ENCODE peak calls at places on chromosomes 16 and 17, in five cellular contexts. One of them, this sample, is unnamed.

GRCh38 chr17:49932131-49932723 is 36.8 kb upstream of the DLX4 start:
- DNase-seq in breast epithelium: no peak
- DNase-seq in hepatocyte: no peak
- DNase-seq in MM.1S: no peak
- DNase-seq in transverse colon: no peak
- DNase-seq in this sample: no peak

GRCh38 chr17:78738698-78739097 is 43.4 kb downstream of the CYTH1 start:
- DNase-seq in breast epithelium: no peak
- DNase-seq in hepatocyte: no peak
- DNase-seq in MM.1S: no peak
- DNase-seq in transverse colon: no peak
- DNase-seq in this sample: no peak

GRCh38 chr16:90044111-90044551 is 24.9 kb upstream of the DBNDD1 start:
- DNase-seq in breast epithelium: peak
- DNase-seq in hepatocyte: peak
- DNase-seq in MM.1S: no peak
- DNase-seq in transverse colon: peak
- DNase-seq in this sample: no peak

GRCh38 chr16:86805210-86805609 is 226.9 kb downstream of the FOXL1 start:
- DNase-seq in breast epithelium: no peak
- DNase-seq in hepatocyte: no peak
- DNase-seq in MM.1S: no peak
- DNase-seq in transverse colon: no peak
- DNase-seq in this sample: no peak

GRCh38 chr17:62995377-62995885 is 29.4 kb downstream of the TANC2 start:
- DNase-seq in breast epithelium: no peak
- DNase-seq in hepatocyte: peak
- DNase-seq in MM.1S: peak
- DNase-seq in transverse colon: peak
- DNase-seq in this sample: no peak

GRCh38 chr16:88433632-88434352 is 19.3 kb upstream of the ZFPM1 start:
- DNase-seq in breast epithelium: no peak
- DNase-seq in hepatocyte: no peak
- DNase-seq in MM.1S: no peak
- DNase-seq in transverse colon: no peak
- DNase-seq in this sample: no peak

GRCh38 chr17:40331743-40332641 is 23.0 kb downstream of the RARA start:
- DNase-seq in breast epithelium: peak
- DNase-seq in hepatocyte: peak
- DNase-seq in MM.1S: no peak
- DNase-seq in transverse colon: peak
- DNase-seq in this sample: no peak

GRCh38 chr17:5893741-5894140 is 176.4 kb upstream of the WSCD1 start:
- DNase-seq in breast epithelium: no peak
- DNase-seq in hepatocyte: no peak
- DNase-seq in MM.1S: no peak
- DNase-seq in transverse colon: no peak
- DNase-seq in this sample: no peak

GRCh38 chr17:2075336-2076056 is 20.6 kb downstream of the HIC1 start:
- DNase-seq in breast epithelium: no peak
- DNase-seq in hepatocyte: peak
- DNase-seq in MM.1S: no peak
- DNase-seq in transverse colon: no peak
- DNase-seq in this sample: peak
- TF ChIP-seq CTCF in breast epithelium: no peak
- TF ChIP-seq CTCF in hepatocyte: no peak
- TF ChIP-seq CTCF in MM.1S: no peak
- TF ChIP-seq CTCF in transverse colon: no peak
- TF ChIP-seq CTCF in this sample: peak

DNA sequence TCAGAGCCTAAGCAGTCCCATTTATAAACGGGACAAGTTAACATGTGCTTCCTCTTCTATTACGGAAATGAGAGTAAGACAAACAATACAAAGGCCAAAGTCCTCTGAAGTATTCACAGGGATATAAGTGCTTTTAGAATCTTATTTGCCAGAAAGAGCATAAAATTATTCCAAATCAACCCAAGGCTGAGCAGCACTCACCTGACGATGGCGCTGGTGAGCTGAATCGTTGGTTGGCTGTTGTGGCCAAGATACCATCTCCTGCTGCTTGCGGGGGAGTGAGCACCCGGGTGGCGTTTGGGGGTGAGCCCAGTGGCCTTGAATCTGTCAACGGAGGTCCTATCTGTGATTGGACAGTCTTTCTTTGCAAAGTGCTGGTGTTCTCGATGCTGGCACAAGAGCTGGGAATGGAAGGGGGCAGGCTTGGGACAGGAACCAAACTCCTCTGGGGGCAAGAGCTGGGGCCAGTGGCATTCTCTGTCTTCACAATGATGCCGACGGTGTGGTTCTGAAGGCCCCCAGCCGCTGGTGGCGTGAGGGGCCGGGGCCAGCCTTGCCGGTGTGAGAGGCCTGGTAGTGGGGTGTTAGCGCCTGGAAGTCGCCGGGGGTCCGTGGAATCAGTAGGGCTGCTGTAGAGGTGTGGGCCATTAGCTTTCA is 9.5 kb upstream of the DHRS13 start:
- DNase-seq in breast epithelium: no peak
- DNase-seq in hepatocyte: no peak
- DNase-seq in MM.1S: no peak
- DNase-seq in transverse colon: peak
- DNase-seq in this sample: no peak
- TF ChIP-seq CTCF in breast epithelium: no peak
- TF ChIP-seq CTCF in hepatocyte: peak
- TF ChIP-seq CTCF in MM.1S: peak
- TF ChIP-seq CTCF in transverse colon: peak
- TF ChIP-seq CTCF in this sample: no peak

DNA sequence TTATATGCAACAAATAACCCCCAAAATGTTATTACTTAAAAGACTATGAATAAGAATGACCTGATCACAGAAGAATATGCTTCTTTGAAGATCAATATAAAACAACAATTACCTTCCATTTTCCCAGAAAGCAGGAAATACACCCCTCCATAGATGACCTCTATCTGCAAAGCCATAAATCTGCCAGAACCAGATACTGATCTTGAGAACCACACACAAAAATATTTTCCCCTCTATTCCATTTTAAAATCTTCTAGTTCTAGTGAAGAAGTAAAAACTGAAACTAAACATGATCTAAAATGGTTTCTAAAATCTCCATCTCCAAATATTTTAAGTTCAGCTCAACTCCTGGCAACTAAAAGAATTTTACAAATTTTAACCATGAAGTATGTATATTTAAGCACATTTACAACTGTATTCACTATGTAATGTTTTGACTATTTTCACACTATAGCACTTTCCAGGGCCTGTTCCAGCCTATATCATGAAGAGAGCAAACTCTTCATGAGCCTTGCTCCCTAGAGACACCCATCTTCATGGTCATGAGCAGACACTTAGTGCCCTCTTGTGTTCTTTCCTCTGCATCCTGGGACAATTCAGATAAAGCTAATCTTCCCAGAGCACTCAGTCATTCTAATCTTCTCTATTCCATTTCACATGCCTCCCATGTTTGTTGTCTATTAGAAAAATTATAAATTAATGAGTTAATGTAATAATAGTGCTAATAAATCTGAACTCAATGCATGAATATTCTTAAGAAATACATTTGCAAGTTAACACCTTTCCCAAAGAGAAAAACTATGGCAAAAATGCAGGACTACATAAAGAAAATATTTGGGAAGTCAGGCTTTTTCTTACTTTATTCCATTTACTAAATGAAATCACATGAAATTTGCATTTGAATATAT is 87.0 kb downstream of the HELZ start:
- DNase-seq in breast epithelium: no peak
- DNase-seq in hepatocyte: peak
- DNase-seq in MM.1S: no peak
- DNase-seq in transverse colon: no peak
- DNase-seq in this sample: no peak
- TF ChIP-seq CTCF in breast epithelium: peak
- TF ChIP-seq CTCF in hepatocyte: peak
- TF ChIP-seq CTCF in MM.1S: peak
- TF ChIP-seq CTCF in transverse colon: no peak
- TF ChIP-seq CTCF in this sample: no peak

DNA sequence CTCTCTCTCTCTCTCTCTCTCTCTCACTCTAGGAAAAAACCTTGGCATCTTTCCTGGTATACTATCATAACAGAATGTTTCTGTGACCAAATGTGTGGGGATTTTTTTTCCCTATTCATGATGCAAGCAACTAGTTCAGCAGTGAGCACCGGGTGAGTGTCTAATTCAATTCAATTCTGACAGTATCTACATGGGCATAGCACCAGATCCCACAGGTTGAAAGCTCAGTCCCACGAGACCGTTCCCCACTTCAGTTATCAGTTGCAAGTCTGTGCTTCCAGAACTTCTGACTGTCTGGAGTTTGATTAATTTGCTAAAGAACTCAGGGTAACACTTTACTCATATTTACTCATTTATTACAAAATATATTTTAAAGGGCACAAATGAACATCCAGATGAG is 504.3 kb upstream of the CDH8 start:
- DNase-seq in breast epithelium: no peak
- DNase-seq in hepatocyte: peak
- DNase-seq in MM.1S: no peak
- DNase-seq in transverse colon: no peak
- DNase-seq in this sample: no peak
- TF ChIP-seq CTCF in breast epithelium: no peak
- TF ChIP-seq CTCF in hepatocyte: no peak
- TF ChIP-seq CTCF in MM.1S: no peak
- TF ChIP-seq CTCF in transverse colon: no peak
- TF ChIP-seq CTCF in this sample: no peak

DNA sequence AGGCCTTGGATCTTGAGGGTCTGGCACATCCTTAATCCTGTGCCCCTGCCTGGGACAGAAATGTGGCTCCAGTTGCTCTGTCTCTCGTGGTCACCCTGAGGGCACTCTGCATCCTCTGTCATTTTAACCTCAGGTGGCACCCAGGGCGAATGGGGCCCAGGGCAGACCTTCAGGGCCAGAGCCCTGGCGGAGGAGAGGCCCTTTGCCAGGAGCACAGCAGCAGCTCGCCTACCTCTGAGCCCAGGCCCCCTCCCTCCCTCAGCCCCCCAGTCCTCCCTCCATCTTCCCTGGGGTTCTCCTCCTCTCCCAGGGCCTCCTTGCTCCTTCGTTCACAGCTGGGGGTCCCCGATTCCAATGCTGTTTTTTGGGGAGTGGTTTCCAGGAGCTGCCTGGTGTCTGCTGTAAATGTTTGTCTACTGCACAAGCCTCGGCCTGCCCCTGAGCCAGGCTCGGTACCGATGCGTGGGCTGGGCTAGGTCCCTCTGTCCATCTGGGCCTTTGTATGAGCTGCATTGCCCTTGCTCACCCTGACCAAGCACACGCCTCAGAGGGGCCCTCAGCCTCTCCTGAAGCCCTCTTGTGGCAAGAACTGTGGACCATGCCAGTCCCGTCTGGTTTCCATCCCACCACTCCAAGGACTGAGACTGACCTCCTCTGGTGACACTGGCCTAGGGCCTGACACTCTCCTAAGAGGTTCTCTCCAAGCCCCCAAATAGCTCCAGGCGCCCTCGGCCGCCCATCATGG is 4.0 kb upstream of the ADGRG3 start:
- DNase-seq in breast epithelium: no peak
- DNase-seq in hepatocyte: no peak
- DNase-seq in MM.1S: no peak
- DNase-seq in transverse colon: no peak
- DNase-seq in this sample: no peak
- TF ChIP-seq CTCF in breast epithelium: no peak
- TF ChIP-seq CTCF in hepatocyte: no peak
- TF ChIP-seq CTCF in MM.1S: no peak
- TF ChIP-seq CTCF in transverse colon: no peak
- TF ChIP-seq CTCF in this sample: no peak